ENCODE peak calls at places on chromosomes 6 and 20, in four cellular contexts. R is fibroblast of lung, E is heart right ventricle, C is gastrocnemius medialis. P is an unnamed sample.
A peak's percentile ranks its signal among the peaks of the same experiment; 100 is the strongest.

GRCh38 chr6:138971601-138972000 is 16.5 kb downstream of the REPS1 start:
- DNase-seq in R (no peak), E (no peak), C (no peak), P (no peak)

GRCh38 chr6:138004423-138005287 is 102.6 kb downstream of the PERP start:
- DNase-seq in R (peak; percentile 27), E (peak; percentile 13), C (no peak), P (peak; percentile 16)

GRCh38 chr6:131636880-131637792 is at the start of gene ENPP3:
- DNase-seq in R (peak; percentile 37), E (no peak), C (no peak), P (no peak)

GRCh38 chr6:5898563-5898962 is 108.2 kb downstream of the NRN1 start:
- DNase-seq in R (no peak), E (no peak), C (no peak), P (peak; percentile 55)

GRCh38 chr20:23362392-23363256 is 642 bp downstream of the GZF1 start:
- DNase-seq in R (no peak), E (peak; percentile 34), C (peak; percentile 60), P (no peak)

GRCh38 chr20:8589956-8590355 is 457.9 kb downstream of the PLCB1 start:
- DNase-seq in R (no peak), E (no peak), C (no peak), P (no peak)

GRCh38 chr6:79538481-79538971 is 1.3 kb upstream of the LCA5 start:
- DNase-seq in R (peak; percentile 25), E (no peak), C (no peak), P (no peak)

GRCh38 chr20:16054917-16055316 is 518.3 kb downstream of the KIF16B start:
- DNase-seq in R (no peak), E (no peak), C (no peak), P (no peak)

GRCh38 chr6:46053034-46053933 is 37.6 kb upstream of the CLIC5 start:
- DNase-seq in R (no peak), E (peak; percentile 67), C (peak; percentile 67), P (no peak)

GRCh38 chr6:44301106-44301505 is 12.0 kb downstream of the AARS2 start:
- DNase-seq in R (no peak), E (no peak), C (no peak), P (no peak)

GRCh38 chr6:163391983-163392382 is 22.5 kb upstream of the QKI start:
- DNase-seq in R (no peak), E (no peak), C (no peak), P (no peak)

GRCh38 chr20:48926816-48927215 is 5.3 kb downstream of the ARFGEF2 start:
- DNase-seq in R (no peak), E (no peak), C (no peak), P (no peak)

GRCh38 chr6:165833355-165833754 is 170.3 kb upstream of the PDE10A start:
- DNase-seq in R (no peak), E (no peak), C (no peak), P (no peak)

GRCh38 chr6:109349419-109349987 is 32.8 kb downstream of the CD164 start:
- DNase-seq in R (peak; percentile 83), E (peak; percentile 28), C (no peak), P (no peak)

GRCh38 chr6:155013457-155013876 is 18.4 kb downstream of the TIAM2 start:
- DNase-seq in R (peak; percentile 60), E (no peak), C (no peak), P (peak; percentile 76)

GRCh38 chr6:34158876-34159275 is 13.0 kb upstream of the GRM4 start:
- DNase-seq in R (no peak), E (no peak), C (no peak), P (peak; percentile 2)

GRCh38 chr6:34233867-34234266 is 2.8 kb upstream of the HMGA1 start:
- DNase-seq in R (no peak), E (no peak), C (no peak), P (no peak)

GRCh38 chr20:61372151-61373054 is 120.3 kb downstream of the CDH4 start:
- DNase-seq in R (no peak), E (no peak), C (no peak), P (no peak)

GRCh38 chr6:11207199-11207968 is 25.1 kb downstream of the NEDD9 start:
- DNase-seq in R (peak; percentile 98), E (peak; percentile 60), C (peak; percentile 32), P (no peak)

GRCh38 chr6:121520337-121521163 is 85.1 kb downstream of the GJA1 start:
- DNase-seq in R (peak; percentile 58), E (no peak), C (no peak), P (no peak)

GRCh38 chr6:49384913-49385312 is 78.1 kb downstream of the MMUT start:
- DNase-seq in R (peak; percentile 21), E (no peak), C (no peak), P (no peak)

GRCh38 chr20:38301283-38301682 is 2.7 kb upstream of the BPI start:
- DNase-seq in R (no peak), E (no peak), C (no peak), P (no peak)

GRCh38 chr20:49979030-49979832 is 3.5 kb upstream of the SNAI1 start:
- DNase-seq in R (no peak), E (peak; percentile 35), C (no peak), P (peak; percentile 85)
- H3K4me3 ChIP-seq in R (no peak overlapping the region), E (peak overlapping the region; percentile 40), C (peak overlapping the region; percentile 53), P (peak overlapping the region; percentile 37)

DNA sequence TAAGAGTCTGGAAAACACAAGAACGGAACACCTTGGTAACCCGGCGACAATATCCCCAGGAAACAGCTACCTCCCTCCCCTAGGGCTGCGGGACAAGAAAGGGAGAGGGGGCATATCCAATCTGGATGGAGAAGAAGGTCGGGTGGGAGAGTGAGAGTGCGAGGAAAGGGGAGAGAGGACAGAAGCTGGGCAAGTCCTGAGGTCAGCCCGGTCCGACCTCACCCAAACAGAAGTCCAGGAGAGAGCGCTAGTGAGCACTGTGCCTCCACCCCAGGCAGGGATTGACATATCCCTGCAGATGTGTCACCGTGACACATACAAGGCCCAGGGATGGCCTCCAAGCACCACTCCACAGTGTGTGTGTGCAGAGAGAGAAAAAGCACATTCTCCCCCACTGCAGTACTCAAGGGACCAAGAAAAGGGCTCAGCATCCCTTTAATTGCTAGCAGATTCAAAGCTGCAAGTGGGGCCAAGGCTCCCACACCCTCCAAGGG is 3.3 kb downstream of the PXDC1 start:
- DNase-seq in R (peak; percentile 75), E (peak; percentile 76), C (peak; percentile 81), P (peak; percentile 88)
- H3K27me3 ChIP-seq in R (no peaks in the 10 kb centered on the region), E (no peaks in the 10 kb centered on the region), C (no peaks in the 10 kb centered on the region), P (peaks cover 6% of the 10 kb centered on the region)

DNA sequence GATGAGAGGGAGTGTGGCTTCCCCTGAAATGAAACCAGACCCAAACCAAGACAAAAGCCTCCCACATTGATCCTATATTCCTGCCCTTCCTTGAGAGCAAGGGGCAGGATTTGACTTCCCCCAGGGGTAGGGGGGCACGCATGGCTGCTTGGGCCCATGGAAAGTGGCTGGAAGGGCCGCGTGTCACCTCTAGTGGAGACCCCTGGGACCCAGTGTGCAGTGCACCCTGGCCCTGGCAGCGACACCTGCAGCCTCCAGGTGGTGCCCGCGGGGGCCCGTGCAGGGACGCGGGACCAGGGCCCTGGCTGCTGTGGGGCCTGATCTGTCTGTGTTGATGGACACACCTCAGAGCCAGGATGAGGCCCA is 18.0 kb upstream of the SLCO4A1 start:
- DNase-seq in R (no peak), E (no peak), C (no peak), P (peak; percentile 43)
- TF ChIP-seq CTCF in R (no peak), E (no peak), C (no peak), P (peak; percentile 27)

GRCh38 chr6:52502306-52503029 is 74.4 kb downstream of the TRAM2 start:
- DNase-seq in R (no peak), E (no peak), C (no peak), P (no peak)
- H3K4me3 ChIP-seq in R (no peak overlapping the region), E (no peak overlapping the region), C (no peak overlapping the region), P (no peak overlapping the region)

GRCh38 chr6:149924206-149924932 is 1.4 kb upstream of the RAET1G start:
- DNase-seq in R (no peak), E (no peak), C (no peak), P (no peak)
- H3K27me3 ChIP-seq in R (peaks cover 5% of the 10 kb centered on the region), E (peaks cover 6% of the 10 kb centered on the region), C (no peaks in the 10 kb centered on the region), P (peaks cover 51% of the 10 kb centered on the region)

GRCh38 chr20:5590899-5591298 is 159.3 kb upstream of the SHLD1 start:
- DNase-seq in R (no peak), E (no peak), C (no peak), P (no peak)

GRCh38 chr20:5596401-5597193 is 153.6 kb upstream of the SHLD1 start:
- DNase-seq in R (no peak), E (no peak), C (no peak), P (no peak)

GRCh38 chr20:5592165-5592564 is 158.0 kb upstream of the SHLD1 start:
- DNase-seq in R (no peak), E (no peak), C (no peak), P (no peak)

GRCh38 chr20:5595744-5596143 is 154.5 kb upstream of the SHLD1 start:
- DNase-seq in R (no peak), E (no peak), C (no peak), P (no peak)

DNA sequence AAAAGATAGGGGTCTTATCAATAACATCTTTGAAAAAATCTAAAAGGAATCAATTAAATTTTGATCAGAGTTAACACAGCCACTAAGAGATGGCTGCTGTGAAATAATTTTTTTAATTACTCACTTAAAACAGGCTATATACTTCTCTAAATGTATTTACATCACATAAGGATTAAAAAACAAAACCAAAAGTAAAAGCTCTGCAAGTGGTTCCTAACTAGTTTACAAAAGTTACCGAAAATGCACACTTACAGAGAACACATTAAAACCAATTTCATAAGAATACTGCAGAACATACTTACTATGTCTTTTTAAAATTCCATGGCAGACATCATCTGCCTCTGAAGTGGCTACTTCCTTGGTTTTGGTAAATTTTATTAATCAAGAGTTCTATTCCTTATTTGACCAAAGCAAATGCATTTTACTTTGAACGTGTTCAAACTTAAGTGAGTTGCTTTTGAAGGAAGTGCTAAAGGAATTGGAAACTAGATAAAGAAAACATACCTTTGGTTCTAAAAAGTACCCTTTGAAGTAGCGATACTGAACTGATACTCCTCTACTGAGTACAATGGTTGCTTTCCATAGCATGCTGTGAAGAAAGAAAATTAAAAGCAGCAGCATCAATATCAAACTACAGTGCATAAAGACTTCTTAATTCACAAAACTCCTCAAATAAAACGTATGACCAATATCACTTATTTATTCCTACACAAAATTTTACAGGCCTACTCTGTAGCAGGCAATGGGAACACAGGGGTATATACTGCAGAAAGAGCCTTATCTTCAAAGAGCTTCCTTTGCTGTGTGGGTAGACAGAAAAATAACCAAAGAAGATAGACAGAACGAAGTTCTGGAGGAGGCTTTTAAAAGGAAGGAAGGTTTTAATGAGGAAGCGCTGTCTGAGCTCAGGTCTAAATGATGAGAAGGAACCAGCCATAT is 157.1 kb upstream of the SHLD1 start:
- DNase-seq in R (no peak), E (no peak), C (no peak), P (no peak)
- TF ChIP-seq CTCF in R (no peak), E (no peak), C (no peak), P (no peak)

GRCh38 chr6:42387336-42387735 is 64.4 kb downstream of the TRERF1 start:
- DNase-seq in R (no peak), E (no peak), C (no peak), P (no peak)
- H3K4me3 ChIP-seq in R (no peak overlapping the region), E (no peak overlapping the region), C (no peak overlapping the region), P (no peak overlapping the region)

GRCh38 chr20:1185316-1185741 is 548 bp upstream of the TMEM74B start:
- DNase-seq in R (no peak), E (no peak), C (no peak), P (peak; percentile 35)
- H3K27me3 ChIP-seq in R (peaks cover 47% of the 10 kb centered on the region), E (peaks cover 27% of the 10 kb centered on the region), C (peaks cover 11% of the 10 kb centered on the region), P (peaks cover 13% of the 10 kb centered on the region)